ENCODE peak calls at places on chromosomes 12 and 14, in five cellular contexts. One of them, this sample, is unnamed.

GRCh38 chr12:114920828-114921579 is 237.0 kb upstream of the TBX3 start:
- DNase-seq in fibroblast of mammary gland: peak; percentile 98
- DNase-seq in coronary artery: no peak
- DNase-seq in cardiac fibroblast: peak; percentile 59
- DNase-seq in HepG2: no peak
- DNase-seq in this sample: no peak

GRCh38 chr12:18383203-18383602 is 121.9 kb downstream of the PIK3C2G start:
- DNase-seq in fibroblast of mammary gland: peak; percentile 78
- DNase-seq in coronary artery: no peak
- DNase-seq in cardiac fibroblast: peak; percentile 88
- DNase-seq in HepG2: peak; percentile 67
- DNase-seq in this sample: no peak

GRCh38 chr12:92039048-92039447 is 106.6 kb downstream of the BTG1 start:
- DNase-seq in fibroblast of mammary gland: no peak
- DNase-seq in coronary artery: no peak
- DNase-seq in cardiac fibroblast: no peak
- DNase-seq in HepG2: no peak
- DNase-seq in this sample: no peak

GRCh38 chr14:91230363-91231035 is 14.0 kb downstream of the GPR68 start:
- DNase-seq in fibroblast of mammary gland: peak; percentile 56
- DNase-seq in coronary artery: no peak
- DNase-seq in cardiac fibroblast: no peak
- DNase-seq in HepG2: no peak
- DNase-seq in this sample: peak; percentile 31

GRCh38 chr14:47539065-47539464 is 136.3 kb downstream of the MDGA2 start:
- DNase-seq in fibroblast of mammary gland: peak; percentile 0
- DNase-seq in coronary artery: no peak
- DNase-seq in cardiac fibroblast: no peak
- DNase-seq in HepG2: peak; percentile 10
- DNase-seq in this sample: no peak

GRCh38 chr12:111893287-111893686 is 51.3 kb downstream of the MAPKAPK5 start:
- DNase-seq in fibroblast of mammary gland: no peak
- DNase-seq in coronary artery: no peak
- DNase-seq in cardiac fibroblast: no peak
- DNase-seq in HepG2: no peak
- DNase-seq in this sample: no peak

GRCh38 chr14:71006200-71006563 is 98.9 kb downstream of the PCNX1 start:
- DNase-seq in fibroblast of mammary gland: no peak
- DNase-seq in coronary artery: no peak
- DNase-seq in cardiac fibroblast: no peak
- DNase-seq in HepG2: no peak
- DNase-seq in this sample: no peak

GRCh38 chr14:65297744-65298143 is 114.8 kb upstream of the FUT8 start:
- DNase-seq in fibroblast of mammary gland: no peak
- DNase-seq in coronary artery: no peak
- DNase-seq in cardiac fibroblast: no peak
- DNase-seq in HepG2: peak; percentile 90
- DNase-seq in this sample: no peak

GRCh38 chr14:22164616-22165015 is 424.4 kb downstream of the DAD1 start:
- DNase-seq in fibroblast of mammary gland: no peak
- DNase-seq in coronary artery: no peak
- DNase-seq in cardiac fibroblast: no peak
- DNase-seq in HepG2: no peak
- DNase-seq in this sample: no peak

GRCh38 chr12:9134981-9135628 is 19.4 kb upstream of the A2M start:
- DNase-seq in fibroblast of mammary gland: no peak
- DNase-seq in coronary artery: no peak
- DNase-seq in cardiac fibroblast: peak; percentile 3
- DNase-seq in HepG2: peak; percentile 56
- DNase-seq in this sample: peak; percentile 35

GRCh38 chr14:50082308-50082742 is 34.0 kb downstream of the VCPKMT start:
- DNase-seq in fibroblast of mammary gland: no peak
- DNase-seq in coronary artery: no peak
- DNase-seq in cardiac fibroblast: no peak
- DNase-seq in HepG2: no peak
- DNase-seq in this sample: peak; percentile 90

GRCh38 chr12:112261559-112261958 is 120.7 kb downstream of the HECTD4 start:
- DNase-seq in fibroblast of mammary gland: no peak
- DNase-seq in coronary artery: no peak
- DNase-seq in cardiac fibroblast: no peak
- DNase-seq in HepG2: peak; percentile 13
- DNase-seq in this sample: no peak

GRCh38 chr14:67285876-67286452 is 44.7 kb downstream of the PALS1 start:
- DNase-seq in fibroblast of mammary gland: peak; percentile 61
- DNase-seq in coronary artery: no peak
- DNase-seq in cardiac fibroblast: peak; percentile 74
- DNase-seq in HepG2: peak; percentile 25
- DNase-seq in this sample: no peak

GRCh38 chr14:75249958-75250336 is 28.7 kb upstream of the FOS start:
- DNase-seq in fibroblast of mammary gland: peak; percentile 22
- DNase-seq in coronary artery: no peak
- DNase-seq in cardiac fibroblast: no peak
- DNase-seq in HepG2: no peak
- DNase-seq in this sample: no peak

GRCh38 chr14:102527255-102528232 is 18.0 kb upstream of the ANKRD9 start:
- DNase-seq in fibroblast of mammary gland: peak; percentile 46
- DNase-seq in coronary artery: peak; percentile 66
- DNase-seq in cardiac fibroblast: no peak
- DNase-seq in HepG2: no peak
- DNase-seq in this sample: no peak

GRCh38 chr12:6082613-6083012 is 41.9 kb downstream of the VWF start:
- DNase-seq in fibroblast of mammary gland: no peak
- DNase-seq in coronary artery: no peak
- DNase-seq in cardiac fibroblast: no peak
- DNase-seq in HepG2: no peak
- DNase-seq in this sample: no peak

GRCh38 chr12:27534060-27534764 is 10.2 kb downstream of the PPFIBP1 start:
- DNase-seq in fibroblast of mammary gland: no peak
- DNase-seq in coronary artery: no peak
- DNase-seq in cardiac fibroblast: no peak
- DNase-seq in HepG2: no peak
- DNase-seq in this sample: peak; percentile 70

GRCh38 chr12:89671469-89671868 is 37.2 kb downstream of the ATP2B1 start:
- DNase-seq in fibroblast of mammary gland: peak; percentile 56
- DNase-seq in coronary artery: no peak
- DNase-seq in cardiac fibroblast: peak; percentile 71
- DNase-seq in HepG2: no peak
- DNase-seq in this sample: no peak

GRCh38 chr12:23525450-23526072 is 423.9 kb downstream of the SOX5 start:
- DNase-seq in fibroblast of mammary gland: peak; percentile 24
- DNase-seq in coronary artery: no peak
- DNase-seq in cardiac fibroblast: no peak
- DNase-seq in HepG2: peak; percentile 38
- DNase-seq in this sample: no peak

GRCh38 chr12:82359115-82359478 is 768 bp downstream of the METTL25 start:
- DNase-seq in fibroblast of mammary gland: no peak
- DNase-seq in coronary artery: peak; percentile 71
- DNase-seq in cardiac fibroblast: peak; percentile 6
- DNase-seq in HepG2: no peak
- DNase-seq in this sample: peak; percentile 13

GRCh38 chr14:37230551-37231194 is 32.9 kb downstream of the MIPOL1 start:
- DNase-seq in fibroblast of mammary gland: peak; percentile 77
- DNase-seq in coronary artery: no peak
- DNase-seq in cardiac fibroblast: peak; percentile 75
- DNase-seq in HepG2: peak; percentile 90
- DNase-seq in this sample: no peak

GRCh38 chr12:19021646-19022045 is 107.9 kb upstream of the PLEKHA5 start:
- DNase-seq in fibroblast of mammary gland: no peak
- DNase-seq in coronary artery: no peak
- DNase-seq in cardiac fibroblast: no peak
- DNase-seq in HepG2: peak; percentile 31
- DNase-seq in this sample: no peak

GRCh38 chr14:29278301-29278700 is 511.7 kb downstream of the FOXG1 start:
- DNase-seq in fibroblast of mammary gland: no peak
- DNase-seq in coronary artery: no peak
- DNase-seq in cardiac fibroblast: peak; percentile 5
- DNase-seq in HepG2: no peak
- DNase-seq in this sample: no peak

GRCh38 chr12:98997-99396 is 32.4 kb downstream of the IQSEC3 start:
- DNase-seq in fibroblast of mammary gland: no peak
- DNase-seq in coronary artery: no peak
- DNase-seq in cardiac fibroblast: no peak
- DNase-seq in HepG2: no peak
- DNase-seq in this sample: no peak

GRCh38 chr14:62914025-62914424 is 131.2 kb downstream of the KCNH5 start:
- DNase-seq in fibroblast of mammary gland: peak; percentile 72
- DNase-seq in coronary artery: no peak
- DNase-seq in cardiac fibroblast: no peak
- DNase-seq in HepG2: no peak
- DNase-seq in this sample: no peak

GRCh38 chr12:78060186-78060585 is 229.5 kb downstream of the NAV3 start:
- DNase-seq in fibroblast of mammary gland: peak; percentile 77
- DNase-seq in coronary artery: no peak
- DNase-seq in cardiac fibroblast: peak; percentile 58
- DNase-seq in HepG2: no peak
- DNase-seq in this sample: no peak

GRCh38 chr12:89461190-89461589 is 63.4 kb downstream of the GALNT4 start:
- DNase-seq in fibroblast of mammary gland: peak; percentile 20
- DNase-seq in coronary artery: no peak
- DNase-seq in cardiac fibroblast: peak; percentile 44
- DNase-seq in HepG2: no peak
- DNase-seq in this sample: no peak

GRCh38 chr14:98984719-98985041 is 287.3 kb downstream of the BCL11B start:
- DNase-seq in fibroblast of mammary gland: no peak
- DNase-seq in coronary artery: peak; percentile 28
- DNase-seq in cardiac fibroblast: no peak
- DNase-seq in HepG2: no peak
- DNase-seq in this sample: peak; percentile 85

GRCh38 chr14:56131004-56131864 is 13.0 kb downstream of the PELI2 start:
- DNase-seq in fibroblast of mammary gland: no peak
- DNase-seq in coronary artery: no peak
- DNase-seq in cardiac fibroblast: no peak
- DNase-seq in HepG2: no peak
- DNase-seq in this sample: no peak

GRCh38 chr14:93906341-93907329 is 20.5 kb upstream of the FAM181A start:
- DNase-seq in fibroblast of mammary gland: peak; percentile 37
- DNase-seq in coronary artery: no peak
- DNase-seq in cardiac fibroblast: peak; percentile 31
- DNase-seq in HepG2: peak; percentile 59
- DNase-seq in this sample: peak; percentile 82

GRCh38 chr12:122064780-122065588 is 13.6 kb upstream of the MLXIP start:
- DNase-seq in fibroblast of mammary gland: peak; percentile 94
- DNase-seq in coronary artery: no peak
- DNase-seq in cardiac fibroblast: peak; percentile 88
- DNase-seq in HepG2: peak; percentile 69
- DNase-seq in this sample: no peak
- TF ChIP-seq CTCF in fibroblast of mammary gland: no peak
- TF ChIP-seq CTCF in coronary artery: no peak
- TF ChIP-seq CTCF in cardiac fibroblast: no peak
- TF ChIP-seq CTCF in HepG2: no peak
- TF ChIP-seq CTCF in this sample: no peak

GRCh38 chr12:126780343-126780742 is 1486.6 kb upstream of the TMEM132C start:
- DNase-seq in fibroblast of mammary gland: no peak
- DNase-seq in coronary artery: no peak
- DNase-seq in cardiac fibroblast: no peak
- DNase-seq in HepG2: no peak
- DNase-seq in this sample: no peak

GRCh38 chr12:126782083-126782482 is 1484.9 kb upstream of the TMEM132C start:
- DNase-seq in fibroblast of mammary gland: no peak
- DNase-seq in coronary artery: no peak
- DNase-seq in cardiac fibroblast: no peak
- DNase-seq in HepG2: no peak
- DNase-seq in this sample: no peak

GRCh38 chr12:126781593-126781992 is 1485.4 kb upstream of the TMEM132C start:
- DNase-seq in fibroblast of mammary gland: no peak
- DNase-seq in coronary artery: no peak
- DNase-seq in cardiac fibroblast: no peak
- DNase-seq in HepG2: no peak
- DNase-seq in this sample: no peak

GRCh38 chr12:126789963-126790362 is 1477.0 kb upstream of the TMEM132C start:
- DNase-seq in fibroblast of mammary gland: no peak
- DNase-seq in coronary artery: no peak
- DNase-seq in cardiac fibroblast: no peak
- DNase-seq in HepG2: no peak
- DNase-seq in this sample: no peak

GRCh38 chr12:126784328-126784921 is 1482.5 kb upstream of the TMEM132C start:
- DNase-seq in fibroblast of mammary gland: peak; percentile 29
- DNase-seq in coronary artery: no peak
- DNase-seq in cardiac fibroblast: no peak
- DNase-seq in HepG2: peak; percentile 2
- DNase-seq in this sample: peak; percentile 48
- TF ChIP-seq CTCF in fibroblast of mammary gland: peak; percentile 43
- TF ChIP-seq CTCF in coronary artery: no peak
- TF ChIP-seq CTCF in cardiac fibroblast: peak; percentile 55
- TF ChIP-seq CTCF in HepG2: peak; percentile 33
- TF ChIP-seq CTCF in this sample: peak; percentile 23

GRCh38 chr12:56839489-56840442 is 76.6 kb downstream of the HSD17B6 start:
- DNase-seq in fibroblast of mammary gland: peak; percentile 21
- DNase-seq in coronary artery: no peak
- DNase-seq in cardiac fibroblast: peak; percentile 65
- DNase-seq in HepG2: peak; percentile 41
- DNase-seq in this sample: peak; percentile 64
- TF ChIP-seq CTCF in fibroblast of mammary gland: peak; percentile 37
- TF ChIP-seq CTCF in coronary artery: no peak
- TF ChIP-seq CTCF in cardiac fibroblast: peak; percentile 48
- TF ChIP-seq CTCF in HepG2: peak; percentile 90
- TF ChIP-seq CTCF in this sample: peak; percentile 40

GRCh38 chr14:96056509-96057422 is 17.6 kb downstream of the C14orf132 start:
- DNase-seq in fibroblast of mammary gland: no peak
- DNase-seq in coronary artery: no peak
- DNase-seq in cardiac fibroblast: no peak
- DNase-seq in HepG2: peak; percentile 9
- DNase-seq in this sample: peak; percentile 10
- TF ChIP-seq CTCF in fibroblast of mammary gland: no peak
- TF ChIP-seq CTCF in coronary artery: no peak
- TF ChIP-seq CTCF in cardiac fibroblast: no peak
- TF ChIP-seq CTCF in HepG2: peak; percentile 62
- TF ChIP-seq CTCF in this sample: no peak

GRCh38 chr12:104680070-104680469 is 223.3 kb downstream of the CHST11 start:
- DNase-seq in fibroblast of mammary gland: no peak
- DNase-seq in coronary artery: no peak
- DNase-seq in cardiac fibroblast: no peak
- DNase-seq in HepG2: peak; percentile 11
- DNase-seq in this sample: peak; percentile 69
- TF ChIP-seq CTCF in fibroblast of mammary gland: peak; percentile 36
- TF ChIP-seq CTCF in coronary artery: no peak
- TF ChIP-seq CTCF in cardiac fibroblast: peak; percentile 41
- TF ChIP-seq CTCF in HepG2: peak; percentile 53
- TF ChIP-seq CTCF in this sample: peak; percentile 59

This sample was measured in activated CD8-positive, alpha-beta T cell treated with anti-CD3 and anti-CD28 coated beads for 36 hours.